ENCODE peak calls at places on chromosomes 7 and 10, in five cellular contexts. C is effector memory CD4-positive, alpha-beta T cell; L is fibroblast of lung; S is psoas muscle; B is neural progenitor cell. Y is an unnamed sample.

GRCh38 chr7:151460474-151460855 is 20.5 kb upstream of the CRYGN start:
- DNase-seq in C (no peak), L (no peak), S (peak; percentile 77), B (no peak), Y (peak; percentile 69)

GRCh38 chr10:3761916-3762708 is 22.9 kb downstream of the KLF6 start:
- DNase-seq in C (no peak), L (peak; percentile 61), S (no peak), B (peak; percentile 84), Y (no peak)

GRCh38 chr10:126935263-126935946 is 30.2 kb downstream of the DOCK1 start:
- DNase-seq in C (no peak), L (no peak), S (no peak), B (no peak), Y (no peak)

GRCh38 chr10:43236176-43236850 is 30.6 kb downstream of the RASGEF1A start:
- DNase-seq in C (no peak), L (no peak), S (peak; percentile 23), B (no peak), Y (no peak)

GRCh38 chr10:27145937-27146336 is 8.2 kb downstream of the YME1L1 start:
- DNase-seq in C (no peak), L (no peak), S (no peak), B (peak; percentile 80), Y (no peak)

GRCh38 chr10:6321880-6322279 is 119.1 kb downstream of the PFKFB3 start:
- DNase-seq in C (no peak), L (peak; percentile 47), S (no peak), B (no peak), Y (no peak)

GRCh38 chr7:19900118-19900517 is 126.7 kb upstream of the TMEM196 start:
- DNase-seq in C (no peak), L (no peak), S (no peak), B (no peak), Y (no peak)

GRCh38 chr7:92594746-92595145 is 4.6 kb upstream of the FAM133B start:
- DNase-seq in C (no peak), L (no peak), S (no peak), B (no peak), Y (no peak)

GRCh38 chr10:123331438-123331837 is 177.2 kb downstream of the BUB3 start:
- DNase-seq in C (no peak), L (no peak), S (no peak), B (no peak), Y (no peak)

GRCh38 chr10:44925224-44925623 is 14.1 kb downstream of the TMEM72 start:
- DNase-seq in C (no peak), L (no peak), S (no peak), B (peak; percentile 87), Y (no peak)

GRCh38 chr7:44244282-44244681 is 43.5 kb downstream of the YKT6 start:
- DNase-seq in C (no peak), L (no peak), S (no peak), B (peak; percentile 68), Y (no peak)

GRCh38 chr10:70891636-70892035 is 3.3 kb upstream of the PCBD1 start:
- DNase-seq in C (no peak), L (no peak), S (no peak), B (no peak), Y (no peak)

GRCh38 chr10:130767116-130767730 is 544.3 kb downstream of the TCERG1L start:
- DNase-seq in C (no peak), L (no peak), S (peak; percentile 23), B (no peak), Y (no peak)

GRCh38 chr7:17302575-17303142 is 4.2 kb downstream of the AHR start:
- DNase-seq in C (no peak), L (peak; percentile 65), S (no peak), B (no peak), Y (no peak)

GRCh38 chr10:98340261-98340675 is 72.3 kb upstream of the LOXL4 start:
- DNase-seq in C (no peak), L (no peak), S (no peak), B (no peak), Y (no peak)

GRCh38 chr7:121452400-121452799 is 56.3 kb upstream of the FAM3C start:
- DNase-seq in C (no peak), L (no peak), S (no peak), B (no peak), Y (no peak)

GRCh38 chr7:16347461-16348192 is 73.7 kb downstream of the CRPPA start:
- DNase-seq in C (no peak), L (no peak), S (no peak), B (peak; percentile 49), Y (no peak)

GRCh38 chr7:40947546-40947945 is 755.3 kb downstream of the INHBA start:
- DNase-seq in C (no peak), L (peak; percentile 11), S (no peak), B (no peak), Y (no peak)

GRCh38 chr10:25175527-25176420 is 973 bp downstream of the GPR158 start:
- DNase-seq in C (no peak), L (no peak), S (no peak), B (peak; percentile 75), Y (peak; percentile 25)

GRCh38 chr10:62545155-62545554 is 171.0 kb downstream of the ZNF365 start:
- DNase-seq in C (no peak), L (no peak), S (no peak), B (no peak), Y (no peak)

DNA sequence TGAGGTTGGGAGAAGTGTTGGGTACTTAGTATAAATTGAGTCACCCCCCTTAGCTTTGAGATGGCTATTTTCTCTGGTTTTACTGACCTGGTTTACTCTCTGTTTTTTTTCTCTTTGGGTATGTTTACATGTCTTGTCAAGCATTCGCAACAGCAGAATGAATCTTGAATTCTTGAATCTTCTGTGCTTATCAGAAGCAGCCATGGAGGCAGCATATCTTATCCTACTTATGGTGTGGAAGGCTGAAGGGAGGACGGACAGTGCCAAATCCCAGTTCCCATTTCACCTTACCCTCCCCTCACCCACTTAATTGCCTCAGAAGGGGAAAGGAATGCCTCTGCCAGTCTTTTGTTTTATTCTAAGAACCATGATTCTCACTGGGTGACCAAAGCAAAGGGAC is 3.7 kb downstream of the SND1 start:
- DNase-seq in C (no peak), L (no peak), S (no peak), B (peak; percentile 29), Y (no peak)
- H3K4me1 ChIP-seq in C (peaks cover 13% of the 10 kb centered on the region), L (no peaks in the 10 kb centered on the region), S (peaks cover 30% of the 10 kb centered on the region), B (peaks cover 38% of the 10 kb centered on the region), Y (peaks cover 20% of the 10 kb centered on the region)

DNA sequence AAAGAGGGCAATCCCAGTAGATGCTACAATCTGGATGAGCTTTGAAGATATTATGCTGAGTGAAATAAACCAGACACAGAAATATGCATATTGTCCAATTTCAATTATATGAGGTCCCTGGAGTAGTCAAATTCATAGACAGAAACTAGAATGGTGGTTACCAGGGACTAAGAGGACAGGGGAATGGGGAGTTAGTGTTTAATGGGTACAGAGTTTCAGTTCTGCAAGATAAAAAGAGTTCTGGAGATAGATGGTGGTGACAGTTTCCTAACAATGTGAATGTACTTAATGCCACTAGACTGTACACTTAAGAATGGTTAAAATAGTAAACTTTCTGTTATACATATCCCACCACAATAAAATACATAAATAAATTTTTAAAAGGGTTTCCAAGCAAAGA is 236.6 kb downstream of the ELMO1 start:
- DNase-seq in C (no peak), L (no peak), S (no peak), B (no peak), Y (no peak)
- H3K4me1 ChIP-seq in C (no peaks in the 10 kb centered on the region), L (peaks cover 4% of the 10 kb centered on the region), S (peaks cover 5% of the 10 kb centered on the region), B (peaks cover 13% of the 10 kb centered on the region), Y (peaks cover 22% of the 10 kb centered on the region)

DNA sequence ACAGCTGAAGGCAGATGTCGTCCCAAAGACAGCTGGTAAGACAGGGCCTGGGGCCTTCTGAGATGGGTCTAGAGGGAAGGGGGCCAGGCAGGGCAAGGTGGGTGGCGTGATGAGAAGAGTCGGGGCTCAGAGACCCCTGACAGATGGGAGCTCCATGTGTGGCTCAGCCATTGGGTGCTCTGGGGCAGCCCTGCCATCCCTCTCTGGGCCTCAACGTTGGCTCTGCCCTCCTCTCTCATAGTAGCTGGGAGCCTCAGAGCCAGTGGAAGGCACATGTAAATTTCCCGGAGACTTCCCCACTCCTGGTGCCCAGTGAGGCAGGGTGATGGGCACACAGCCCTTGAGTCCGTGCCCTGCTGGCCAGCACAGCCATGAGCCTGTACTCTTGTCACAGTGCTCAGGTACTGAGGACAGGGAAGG is 1.8 kb downstream of the PPIF start:
- DNase-seq in C (no peak), L (no peak), S (no peak), B (no peak), Y (no peak)
- H3K4me1 ChIP-seq in C (peaks cover 27% of the 10 kb centered on the region), L (peaks cover 8% of the 10 kb centered on the region), S (peaks cover 18% of the 10 kb centered on the region), B (peaks cover 15% of the 10 kb centered on the region), Y (peaks cover 23% of the 10 kb centered on the region)

GRCh38 chr10:30459283-30459682 is 25.3 kb downstream of the MAP3K8 start:
- DNase-seq in C (no peak), L (no peak), S (peak; percentile 59), B (no peak), Y (no peak)

GRCh38 chr10:30454744-30455498 is 20.9 kb downstream of the MAP3K8 start:
- DNase-seq in C (no peak), L (peak; percentile 98), S (no peak), B (no peak), Y (no peak)

GRCh38 chr10:30455816-30456215 is 21.8 kb downstream of the MAP3K8 start:
- DNase-seq in C (no peak), L (no peak), S (no peak), B (no peak), Y (peak; percentile 47)

GRCh38 chr10:30453764-30454527 is 20.0 kb downstream of the MAP3K8 start:
- DNase-seq in C (no peak), L (no peak), S (no peak), B (no peak), Y (no peak)

DNA sequence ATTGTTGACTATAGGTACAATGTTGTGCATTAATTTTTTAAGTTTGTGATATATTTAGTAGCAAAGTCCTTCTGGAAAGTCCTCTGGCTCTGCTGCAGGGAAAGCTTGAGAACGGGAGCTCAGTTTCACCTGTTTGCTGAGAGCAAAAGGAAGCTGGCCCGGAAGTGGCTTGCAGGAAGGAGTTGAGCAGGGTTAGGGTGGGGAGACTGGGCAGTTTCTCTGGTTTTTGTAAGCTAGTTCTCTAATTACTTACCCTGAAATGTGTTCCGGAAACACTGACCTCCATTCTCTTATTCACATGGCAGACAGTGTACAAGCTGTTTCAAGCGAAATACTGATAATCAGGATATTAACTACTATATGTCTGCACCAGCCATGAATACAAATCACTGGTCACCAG is 22.3 kb downstream of the MAP3K8 start:
- DNase-seq in C (no peak), L (no peak), S (no peak), B (no peak), Y (no peak)
- H3K4me1 ChIP-seq in C (peaks cover 14% of the 10 kb centered on the region), L (peaks cover 21% of the 10 kb centered on the region), S (peaks cover 38% of the 10 kb centered on the region), B (peaks cover 3% of the 10 kb centered on the region), Y (peaks cover 39% of the 10 kb centered on the region)

GRCh38 chr10:86769991-86770390 is 13.6 kb downstream of the BMPR1A start:
- DNase-seq in C (no peak), L (no peak), S (no peak), B (no peak), Y (no peak)
- H3K4me1 ChIP-seq in C (peaks cover 3% of the 10 kb centered on the region), L (peaks cover 4% of the 10 kb centered on the region), S (peaks cover 75% of the 10 kb centered on the region), B (peaks cover 53% of the 10 kb centered on the region), Y (no peaks in the 10 kb centered on the region)